ENCODE peak calls at places on chromosomes 13 and 19, in nine cellular contexts. U is SHP77; C is breast epithelium; H is HS-5; R is effector memory CD4-positive, alpha-beta T cell; K is CD8-positive, alpha-beta T cell; L is foreskin keratinocyte; V is NCI-H2171; W is amniotic stem cell. I is an unnamed sample.

GRCh38 chr13:99614465-99614885 is 113.2 kb downstream of the TM9SF2 start:
- DNase-seq in C (no peak), V (no peak), R (no peak), W (no peak), L (peak; percentile 92), H (no peak), K (no peak), U (peak; percentile 36), I (no peak)

GRCh38 chr13:41259875-41260501 is 3.4 kb downstream of the MTRF1 start:
- DNase-seq in U (no peak), R (no peak), K (no peak), L (peak; percentile 77), C (no peak), H (no peak), V (no peak), W (no peak), I (no peak)

GRCh38 chr13:98310485-98311199 is 133.6 kb upstream of the RNF113B start:
- DNase-seq in W (no peak), V (no peak), R (no peak), H (no peak), U (no peak), C (no peak), K (no peak), L (no peak), I (no peak)

GRCh38 chr13:33090755-33091454 is 74.7 kb downstream of the KL start:
- DNase-seq in R (no peak), W (no peak), H (no peak), V (no peak), L (no peak), K (no peak), C (no peak), U (no peak), I (no peak)

GRCh38 chr13:46631184-46631542 is 78.2 kb downstream of the LRCH1 start:
- DNase-seq in V (no peak), C (no peak), R (no peak), H (no peak), U (no peak), K (no peak), L (no peak), W (no peak), I (no peak)

GRCh38 chr19:17716309-17716929 is 2.9 kb upstream of the MAP1S start:
- DNase-seq in U (no peak), K (no peak), L (no peak), R (no peak), W (no peak), V (no peak), H (no peak), C (no peak), I (no peak)

GRCh38 chr19:48617146-48617937 is 1.6 kb downstream of the RPL18 start:
- DNase-seq in K (no peak), W (no peak), L (no peak), R (no peak), H (no peak), V (no peak), C (no peak), U (no peak), I (no peak)

GRCh38 chr13:56335775-56336174 is 804.9 kb upstream of the PRR20A start:
- DNase-seq in K (no peak), C (no peak), W (no peak), L (no peak), R (no peak), U (no peak), H (no peak), V (no peak), I (no peak)

GRCh38 chr19:4064551-4065260 is 2.0 kb downstream of the ZBTB7A start:
- DNase-seq in C (no peak), V (peak; percentile 35), H (no peak), U (no peak), W (no peak), R (peak; percentile 35), L (no peak), K (no peak), I (no peak)

GRCh38 chr13:97724450-97724849 is 229.0 kb upstream of the IPO5 start:
- DNase-seq in R (no peak), W (no peak), U (no peak), H (no peak), C (no peak), K (no peak), V (no peak), L (no peak), I (no peak)

GRCh38 chr13:99380921-99381645 is 73.9 kb upstream of the GPR183 start:
- DNase-seq in V (no peak), K (no peak), L (no peak), C (no peak), W (no peak), U (no peak), H (no peak), R (no peak), I (no peak)

GRCh38 chr19:55146648-55147218 is 2.3 kb downstream of the TNNT1 start:
- DNase-seq in V (peak; percentile 79), R (no peak), C (no peak), K (no peak), W (no peak), L (peak; percentile 44), U (peak; percentile 69), H (no peak), I (no peak)

GRCh38 chr19:34962281-34962944 is 1.6 kb downstream of the ZNF792 start:
- DNase-seq in U (no peak), H (no peak), R (no peak), C (no peak), K (peak; percentile 23), L (no peak), W (no peak), V (no peak), I (no peak)

GRCh38 chr19:55305491-55305890 is 19.6 kb downstream of the TMEM150B start:
- DNase-seq in C (no peak), W (no peak), U (no peak), H (no peak), R (no peak), L (no peak), V (peak; percentile 12), K (peak; percentile 16), I (no peak)

GRCh38 chr13:109715902-109716301 is 70.5 kb downstream of the IRS2 start:
- DNase-seq in R (no peak), C (no peak), H (no peak), W (no peak), U (no peak), L (peak; percentile 17), V (no peak), K (no peak), I (no peak)

GRCh38 chr19:49896863-49897621 is at the start of gene IL4I1:
- DNase-seq in L (no peak), U (no peak), V (no peak), K (peak; percentile 27), W (no peak), C (no peak), H (no peak), R (peak; percentile 75), I (no peak)

GRCh38 chr13:43377149-43377548 is 353.8 kb downstream of the DNAJC15 start:
- DNase-seq in R (no peak), U (no peak), W (no peak), C (no peak), L (no peak), V (no peak), H (no peak), K (no peak), I (no peak)

GRCh38 chr19:17762505-17763229 is 11.4 kb downstream of the FCHO1 start:
- DNase-seq in V (no peak), K (no peak), W (no peak), R (no peak), C (no peak), U (no peak), H (no peak), L (peak; percentile 60), I (no peak)

GRCh38 chr13:112705286-112705685 is 15.4 kb downstream of the ATP11A start:
- DNase-seq in K (no peak), C (no peak), W (no peak), V (no peak), U (no peak), R (no peak), L (no peak), H (no peak), I (no peak)

GRCh38 chr13:53200498-53201453 is 172.2 kb downstream of the OLFM4 start:
- DNase-seq in K (no peak), H (no peak), V (no peak), W (no peak), C (peak; percentile 60), R (no peak), U (no peak), L (no peak), I (no peak)

GRCh38 chr19:14091885-14092462 is 1.4 kb upstream of the SAMD1 start:
- DNase-seq in U (no peak), C (no peak), K (peak; percentile 38), V (no peak), R (no peak), W (no peak), H (no peak), L (no peak), I (no peak)

GRCh38 chr13:24038405-24038804 is 122.1 kb upstream of the SPATA13 start:
- DNase-seq in C (no peak), U (no peak), K (no peak), V (no peak), R (no peak), W (peak; percentile 25), L (peak; percentile 13), H (no peak), I (peak; percentile 41)

I was measured in HFF-Myc.